ENCODE peak calls at places on chromosomes 13 and 19, in six cellular contexts. F is heart left ventricle; J is CD4-positive, alpha-beta memory T cell; H is gastrocnemius medialis; G is colonic mucosa; P is tibial artery. T is an unnamed sample. For H3K4me1, the result is how much of the 10 kb centered on the place peaks cover.

GRCh38 chr13:93775507-93776108 is 549.0 kb downstream of the GPC6 start:
- DNase-seq in F (no peak), J (no peak), H (no peak), G (no peak), P (no peak), T (no peak)

GRCh38 chr13:75760182-75760981 is 124.3 kb downstream of the LMO7 start:
- DNase-seq in F (peak), J (peak), H (peak), G (peak), P (no peak), T (peak)

GRCh38 chr13:51241720-51242119 is 19.5 kb downstream of the FAM124A start:
- DNase-seq in F (no peak), J (no peak), H (no peak), G (no peak), P (no peak), T (no peak)

GRCh38 chr13:42064259-42064658 is 15.8 kb downstream of the DGKH start:
- DNase-seq in F (no peak), J (no peak), H (no peak), G (no peak), P (no peak), T (no peak)

GRCh38 chr13:93304868-93305613 is 78.4 kb downstream of the GPC6 start:
- DNase-seq in F (no peak), J (no peak), H (no peak), G (no peak), P (no peak), T (no peak)

GRCh38 chr13:40228981-40229380 is 437.5 kb downstream of the FOXO1 start:
- DNase-seq in F (no peak), J (no peak), H (no peak), G (no peak), P (no peak), T (no peak)

GRCh38 chr19:50792246-50792851 is 2.1 kb downstream of the ACP4 start:
- DNase-seq in F (no peak), J (no peak), H (no peak), G (no peak), P (no peak), T (no peak)

GRCh38 chr19:10395003-10395402 is 8.3 kb downstream of the CDC37 start:
- DNase-seq in F (no peak), J (no peak), H (no peak), G (no peak), P (no peak), T (no peak)

GRCh38 chr13:46666727-46667456 is 113.9 kb downstream of the LRCH1 start:
- DNase-seq in F (peak), J (no peak), H (no peak), G (no peak), P (no peak), T (no peak)

GRCh38 chr13:24652346-24652745 is 27.9 kb upstream of the ATP12A start:
- DNase-seq in F (no peak), J (no peak), H (no peak), G (no peak), P (no peak), T (no peak)

GRCh38 chr13:104382941-104383340 is 1316.7 kb upstream of the SLC10A2 start:
- DNase-seq in F (no peak), J (no peak), H (no peak), G (no peak), P (no peak), T (no peak)

GRCh38 chr13:26855921-26856320 is 95.3 kb upstream of the GPR12 start:
- DNase-seq in F (no peak), J (no peak), H (no peak), G (no peak), P (no peak), T (no peak)

DNA sequence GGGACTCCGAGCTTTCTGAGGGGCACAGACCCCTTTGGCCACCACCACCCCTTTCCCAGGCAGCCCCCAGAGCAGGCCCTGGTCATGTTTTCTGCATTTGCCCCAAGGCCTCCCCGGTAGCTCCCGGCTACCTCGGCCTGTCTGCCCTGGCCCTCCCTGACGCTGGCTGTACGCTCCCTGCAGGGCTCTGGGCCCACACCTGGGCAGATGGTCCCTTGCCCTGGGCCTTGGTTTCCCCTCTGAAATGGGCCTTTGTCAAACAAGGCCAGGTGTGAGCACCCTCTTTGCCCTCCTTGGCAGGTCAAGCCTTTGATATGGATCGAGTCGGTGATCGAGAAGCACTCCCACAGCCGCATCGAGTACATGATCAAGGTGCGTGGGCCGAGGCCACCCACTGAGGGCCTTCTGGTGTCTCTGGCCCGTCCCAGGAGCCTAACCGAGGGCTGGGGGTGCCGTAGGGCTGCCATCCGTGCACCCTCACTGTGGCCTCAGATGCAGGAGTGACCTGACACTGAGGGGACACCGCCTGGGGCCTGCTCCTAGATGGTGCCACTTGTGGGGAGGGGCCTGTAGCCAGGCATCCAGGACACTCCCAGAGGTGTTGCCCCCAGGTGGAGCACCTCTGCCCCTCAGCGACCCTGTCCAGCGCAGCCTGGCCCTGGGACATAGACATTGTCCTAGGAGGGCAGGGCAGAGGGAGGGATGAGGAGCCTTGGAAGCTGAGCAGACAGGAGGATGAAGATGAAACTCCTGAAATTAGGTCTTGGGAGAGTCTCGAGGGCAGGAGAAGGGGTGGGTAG is 30.3 kb downstream of the AP1M1 start:
- DNase-seq in F (no peak), J (no peak), H (no peak), G (no peak), P (no peak), T (no peak)
- H3K27ac ChIP-seq in F (no peak), J (no peak), H (no peak), G (no peak), P (no peak), T (no peak)

DNA sequence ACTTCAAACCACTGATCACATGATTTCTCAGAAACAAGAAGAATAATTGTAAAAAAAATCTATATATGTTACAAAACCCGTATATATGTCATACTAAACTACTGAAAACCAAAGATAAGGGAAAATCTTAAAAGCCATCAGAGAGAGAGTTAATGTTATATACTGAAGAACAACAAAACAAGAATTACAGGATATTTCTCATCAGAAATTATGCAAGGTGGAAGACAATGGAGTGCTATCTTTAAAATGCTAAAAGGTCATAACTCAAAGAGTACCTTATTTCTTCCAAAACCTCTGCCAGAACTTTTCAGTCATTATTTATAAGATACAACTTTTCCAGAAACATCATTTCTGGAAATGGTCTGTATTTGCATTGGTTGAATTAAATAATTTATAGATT is 256.8 kb downstream of the RBM26 start:
- DNase-seq in F (no peak), J (no peak), H (no peak), G (no peak), P (no peak), T (no peak)
- H3K4me3 ChIP-seq in F (no peak), J (no peak), H (no peak), G (no peak), P (no peak), T (no peak)

GRCh38 chr19:18470787-18471186 is 32.9 kb upstream of the ISYNA1 start:
- DNase-seq in F (no peak), J (no peak), H (no peak), G (no peak), P (no peak), T (no peak)
- H3K4me1 ChIP-seq in F (half or more), J (half or more), H (half or more), G (under half), P (half or more), T (under half)

DNA sequence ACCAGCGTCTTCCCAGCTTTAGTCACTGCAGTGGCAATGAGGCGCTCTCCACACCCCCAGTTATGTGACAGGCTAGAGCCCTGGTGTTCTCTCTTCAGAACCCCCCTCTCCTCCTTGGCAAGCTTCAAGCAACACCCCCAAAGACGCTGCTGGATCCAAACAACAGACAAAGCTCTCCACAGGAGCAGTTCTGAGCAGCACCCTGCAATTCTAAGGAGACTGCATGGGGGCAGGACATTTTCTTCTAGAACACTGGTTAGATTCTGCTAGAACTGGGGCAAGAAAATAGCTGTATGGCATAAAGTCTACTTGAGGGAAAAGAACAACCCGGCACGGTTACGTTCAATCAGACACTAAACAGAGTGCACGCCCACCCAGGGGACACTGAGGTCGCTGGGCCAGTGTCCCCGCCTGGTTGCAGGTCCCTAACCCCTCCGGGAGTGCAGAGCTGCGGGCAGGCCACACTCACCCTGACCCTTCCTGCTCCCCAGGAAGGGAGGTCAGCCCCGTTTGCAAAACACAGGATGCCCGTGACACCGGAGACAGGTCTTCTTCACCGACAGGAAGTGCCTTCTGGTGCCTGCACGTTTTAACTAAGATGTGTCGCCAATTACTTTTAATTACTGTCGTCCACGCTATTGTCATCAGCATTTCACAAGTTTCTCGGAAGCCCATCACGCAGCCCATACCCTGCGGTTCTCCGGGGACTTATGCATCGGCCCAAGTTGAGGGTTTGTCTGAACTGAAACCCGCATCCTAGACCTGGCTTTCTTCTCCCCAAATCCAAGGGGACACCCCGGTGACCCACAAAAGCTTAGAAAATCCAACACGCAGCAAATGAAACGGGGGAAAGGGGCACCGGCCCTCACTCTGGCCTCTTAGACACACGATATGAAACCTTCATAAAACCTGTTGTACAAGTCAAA is 943 bp downstream of the GJB6 start:
- DNase-seq in F (no peak), J (peak), H (no peak), G (no peak), P (no peak), T (no peak)
- H3K27ac ChIP-seq in F (no peak), J (no peak), H (no peak), G (no peak), P (no peak), T (no peak)

GRCh38 chr13:106561551-106562170 is 6.3 kb downstream of the ARGLU1 start:
- DNase-seq in F (no peak), J (peak), H (no peak), G (no peak), P (no peak), T (peak)
- H3K4me3 ChIP-seq in F (no peak), J (no peak), H (no peak), G (no peak), P (no peak), T (no peak)

GRCh38 chr13:44575035-44575434 is 1.1 kb downstream of the TSC22D1 start:
- DNase-seq in F (no peak), J (no peak), H (no peak), G (no peak), P (no peak), T (no peak)
- H3K4me1 ChIP-seq in F (half or more), J (half or more), H (under half), G (under half), P (under half), T (under half)

GRCh38 chr13:76993473-76993872 is 1.6 kb downstream of the CLN5 start:
- DNase-seq in F (no peak), J (no peak), H (no peak), G (no peak), P (no peak), T (no peak)

GRCh38 chr13:76992548-76993001 is 694 bp downstream of the CLN5 start:
- DNase-seq in F (no peak), J (no peak), H (no peak), G (peak), P (peak), T (peak)

GRCh38 chr13:76991796-76992547 is at the start of gene CLN5:
- DNase-seq in F (peak), J (peak), H (peak), G (peak), P (peak), T (peak)

GRCh38 chr13:76994281-76994680 is 2.4 kb downstream of the CLN5 start:
- DNase-seq in F (no peak), J (no peak), H (no peak), G (no peak), P (no peak), T (no peak)

GRCh38 chr13:76993021-76993420 is 1.1 kb downstream of the CLN5 start:
- DNase-seq in F (no peak), J (no peak), H (no peak), G (no peak), P (no peak), T (no peak)
- H3K27ac ChIP-seq in F (peak), J (peak), H (peak), G (peak), P (peak), T (peak)

GRCh38 chr19:44356383-44357111 is at the start of gene ZNF112:
- DNase-seq in F (peak), J (peak), H (peak), G (peak), P (peak), T (peak)
- H3K4me3 ChIP-seq in F (peak), J (peak), H (peak), G (peak), P (peak), T (peak)

DNA sequence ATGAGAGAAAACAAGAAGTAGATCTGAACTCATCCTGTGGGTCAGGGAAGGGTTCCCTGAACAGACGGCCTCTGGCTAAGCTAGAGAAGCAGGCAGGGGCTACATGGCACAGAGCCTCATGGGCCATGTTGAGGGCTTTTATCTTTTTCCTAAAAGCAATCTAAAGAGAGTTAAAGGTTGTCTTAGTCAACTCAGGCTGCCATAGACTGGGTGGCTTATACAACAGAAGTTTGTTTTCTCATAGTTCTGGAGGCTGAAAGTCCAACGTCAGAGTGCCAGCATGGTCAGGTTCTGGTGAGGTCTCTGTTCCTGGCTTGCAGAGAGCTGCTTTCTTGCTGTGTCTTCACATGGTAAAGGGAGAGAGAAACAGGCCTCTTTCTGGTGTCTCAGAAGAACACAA is 2.9 kb upstream of the MBNL2 start:
- DNase-seq in F (no peak), J (no peak), H (no peak), G (no peak), P (no peak), T (no peak)
- H3K4me1 ChIP-seq in F (under half), J (under half), H (under half), G (under half), P (under half), T (under half)

GRCh38 chr19:39996811-39997594 is at the start of gene ZNF546:
- DNase-seq in F (peak), J (peak), H (peak), G (peak), P (peak), T (peak)
- H3K27ac ChIP-seq in F (peak), J (peak), H (peak), G (peak), P (peak), T (peak)

T was measured in testis.